ENCODE peak calls at places on chromosome 22, in nine cellular contexts. Q, T, B, A, K, G, C, F and S are unnamed samples. For H3K4me1, the result is how much of the 10 kb centered on the place peaks cover.

GRCh38 chr22:50440544-50441249 is 34.1 kb downstream of the SBF1 start:
- DNase-seq in Q (no peak), T (no peak), B (no peak), A (no peak), K (no peak), G (no peak), C (peak), F (no peak), S (no peak)

GRCh38 chr22:21857501-21857914 is 9.9 kb downstream of the MAPK1 start:
- DNase-seq in Q (no peak), T (no peak), B (no peak), A (no peak), K (no peak), G (peak), C (no peak), F (no peak), S (no peak)

GRCh38 chr22:26718905-26719304 is 61.5 kb downstream of the MIAT start:
- DNase-seq in Q (no peak), T (no peak), B (no peak), A (no peak), K (no peak), G (peak), C (no peak), F (no peak), S (no peak)

GRCh38 chr22:44261861-44262595 is 50.7 kb downstream of the SHISAL1 start:
- DNase-seq in Q (no peak), T (no peak), B (peak), A (no peak), K (no peak), G (no peak), C (no peak), F (no peak), S (no peak)

GRCh38 chr22:44799077-44799931 is 46.9 kb downstream of the ARHGAP8 start:
- DNase-seq in Q (no peak), T (no peak), B (no peak), A (no peak), K (no peak), G (no peak), C (peak), F (no peak), S (no peak)

GRCh38 chr22:45331486-45331885 is 21.8 kb downstream of the FAM118A start:
- DNase-seq in Q (no peak), T (no peak), B (no peak), A (no peak), K (no peak), G (no peak), C (no peak), F (no peak), S (no peak)

GRCh38 chr22:38085056-38085455 is 1.1 kb upstream of the SLC16A8 start:
- DNase-seq in Q (no peak), T (no peak), B (no peak), A (no peak), K (no peak), G (no peak), C (peak), F (no peak), S (no peak)

GRCh38 chr22:36796629-36797175 is 20.1 kb downstream of the PVALB start:
- DNase-seq in Q (no peak), T (no peak), B (no peak), A (no peak), K (no peak), G (no peak), C (no peak), F (no peak), S (no peak)

GRCh38 chr22:37092997-37093396 is 16.5 kb downstream of the TMPRSS6 start:
- DNase-seq in Q (no peak), T (no peak), B (no peak), A (no peak), K (no peak), G (no peak), C (no peak), F (no peak), S (no peak)

GRCh38 chr22:32237021-32237420 is 18.1 kb downstream of the SLC5A4 start:
- DNase-seq in Q (no peak), T (no peak), B (no peak), A (no peak), K (no peak), G (no peak), C (no peak), F (no peak), S (no peak)

GRCh38 chr22:17430298-17430900 is 61.1 kb downstream of the CECR2 start:
- DNase-seq in Q (no peak), T (no peak), B (no peak), A (no peak), K (no peak), G (no peak), C (no peak), F (no peak), S (no peak)

GRCh38 chr22:28112548-28113043 is 193.5 kb upstream of the PITPNB start:
- DNase-seq in Q (no peak), T (no peak), B (no peak), A (peak), K (no peak), G (peak), C (no peak), F (peak), S (no peak)

GRCh38 chr22:35742342-35743100 is 24.8 kb downstream of the APOL5 start:
- DNase-seq in Q (no peak), T (no peak), B (no peak), A (no peak), K (no peak), G (peak), C (no peak), F (no peak), S (no peak)

GRCh38 chr22:49833340-49834007 is 5.8 kb upstream of the BRD1 start:
- DNase-seq in Q (no peak), T (no peak), B (no peak), A (no peak), K (no peak), G (no peak), C (no peak), F (no peak), S (peak)

GRCh38 chr22:45602824-45603301 is 68.8 kb upstream of the ATXN10 start:
- DNase-seq in Q (no peak), T (no peak), B (peak), A (no peak), K (no peak), G (no peak), C (peak), F (no peak), S (no peak)

GRCh38 chr22:26483043-26483438 is 542 bp downstream of the HPS4 start:
- DNase-seq in Q (no peak), T (no peak), B (no peak), A (no peak), K (no peak), G (no peak), C (no peak), F (no peak), S (no peak)

GRCh38 chr22:35528967-35529366 is 11.7 kb upstream of the RASD2 start:
- DNase-seq in Q (no peak), T (no peak), B (no peak), A (no peak), K (no peak), G (no peak), C (no peak), F (no peak), S (no peak)

GRCh38 chr22:27526851-27527250 is 274.7 kb downstream of the MN1 start:
- DNase-seq in Q (no peak), T (no peak), B (no peak), A (no peak), K (no peak), G (no peak), C (no peak), F (no peak), S (no peak)

GRCh38 chr22:33971561-33971961 is 51.3 kb upstream of the LARGE1 start:
- DNase-seq in Q (no peak), T (no peak), B (no peak), A (no peak), K (no peak), G (no peak), C (no peak), F (no peak), S (no peak)

GRCh38 chr22:39469681-39470461 is 13.1 kb downstream of the MGAT3 start:
- DNase-seq in Q (no peak), T (no peak), B (no peak), A (peak), K (peak), G (no peak), C (no peak), F (no peak), S (no peak)

GRCh38 chr22:19970031-19970478 is 28.4 kb upstream of the TXNRD2 start:
- DNase-seq in Q (no peak), T (no peak), B (no peak), A (no peak), K (no peak), G (no peak), C (peak), F (no peak), S (no peak)
- TF ChIP-seq CTCF in Q (no peak), T (no peak), B (no peak), A (no peak), K (no peak), G (no peak), C (no peak), F (no peak), S (no peak)

DNA sequence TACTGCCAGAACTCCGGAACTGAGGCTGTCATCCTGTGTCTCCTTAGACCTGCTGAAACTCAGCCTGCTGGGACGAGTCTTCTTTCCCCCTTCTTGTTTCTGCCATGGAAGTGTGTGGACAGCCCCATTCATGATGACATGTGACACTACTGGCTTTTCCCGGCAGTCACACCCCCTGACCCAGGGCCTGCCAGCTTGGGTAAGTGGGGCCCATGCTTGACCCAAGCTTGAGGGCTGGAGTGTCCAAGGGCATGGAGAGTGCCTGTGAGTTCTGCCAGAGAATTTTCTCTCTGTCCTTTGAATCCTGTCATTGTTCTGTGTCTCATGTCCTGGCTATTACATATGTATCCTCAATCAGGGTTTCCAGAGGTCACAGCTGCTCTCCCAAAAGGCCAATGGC is 73.1 kb downstream of the KIAA1671 start:
- DNase-seq in Q (no peak), T (no peak), B (no peak), A (peak), K (no peak), G (no peak), C (no peak), F (no peak), S (no peak)
- H3K4me1 ChIP-seq in Q (under half), T (under half), B (under half), A (under half), K (under half), G (under half), C (under half), F (under half), S (under half)

GRCh38 chr22:30298005-30298701 is 8.8 kb upstream of the CASTOR1 start:
- DNase-seq in Q (peak), T (peak), B (no peak), A (no peak), K (peak), G (no peak), C (no peak), F (no peak), S (peak)
- TF ChIP-seq CTCF in Q (peak), T (peak), B (no peak), A (no peak), K (no peak), G (no peak), C (no peak), F (no peak), S (no peak)

GRCh38 chr22:47600791-47601400 is 838.4 kb downstream of the TBC1D22A start:
- DNase-seq in Q (no peak), T (no peak), B (no peak), A (no peak), K (no peak), G (no peak), C (no peak), F (no peak), S (no peak)
- H3K4me1 ChIP-seq in Q (under half), T (under half), B (under half), A (under half), K (under half), G (under half), C (under half), F (under half), S (under half)

DNA sequence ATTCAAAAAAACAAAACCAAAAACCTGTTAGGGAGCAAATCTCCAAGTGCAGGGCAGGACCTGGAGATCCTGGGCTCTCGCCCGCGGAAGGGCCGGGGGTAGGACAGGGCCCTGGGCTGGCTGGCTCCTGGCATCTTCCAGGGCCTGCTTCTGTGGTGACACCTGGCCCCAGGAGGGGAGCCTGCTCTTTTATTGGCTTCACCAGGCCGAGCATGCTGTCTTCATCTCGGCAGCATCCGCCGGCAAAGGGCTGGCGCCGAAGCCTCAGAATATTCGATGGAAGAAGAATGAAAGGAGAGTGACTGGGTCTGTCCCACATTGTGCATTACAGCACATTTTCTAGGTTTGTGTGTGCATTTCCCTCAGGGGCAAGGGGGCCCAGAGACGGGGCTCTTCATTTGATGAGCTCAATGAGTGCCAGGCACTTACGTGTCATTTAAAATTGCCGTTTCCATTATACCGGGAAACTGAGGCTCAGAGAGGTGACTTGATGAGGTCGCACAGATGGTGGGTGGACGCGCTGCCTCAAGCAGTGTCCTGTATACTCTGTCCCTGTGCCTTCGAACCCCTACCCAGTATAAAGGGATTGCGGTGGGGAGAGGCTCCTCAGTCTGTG is 70.0 kb downstream of the RBX1 start:
- DNase-seq in Q (peak), T (no peak), B (peak), A (no peak), K (peak), G (no peak), C (peak), F (no peak), S (peak)
- TF ChIP-seq CTCF in Q (no peak), T (no peak), B (no peak), A (no peak), K (no peak), G (no peak), C (no peak), F (no peak), S (no peak)

GRCh38 chr22:42949159-42949558 is 65.8 kb downstream of the PACSIN2 start:
- DNase-seq in Q (no peak), T (no peak), B (no peak), A (no peak), K (no peak), G (peak), C (no peak), F (no peak), S (no peak)
- H3K4me1 ChIP-seq in Q (under half), T (under half), B (under half), A (under half), K (under half), G (under half), C (under half), F (half or more), S (under half)